ENCODE peak calls at places on chromosome 7, in eight cellular contexts. Z, D, X, A, Y, P, J and U are unnamed samples. For H3K9me3, the result is how much of the 10 kb centered on the place peaks cover.

GRCh38 chr7:48718731-48719387 is 205.5 kb upstream of the CDC14C start:
- DNase-seq in Z (no peak), D (no peak), X (no peak), A (no peak), Y (no peak), P (no peak), J (no peak), U (no peak)

GRCh38 chr7:117731455-117731854 is 141.8 kb downstream of the CTTNBP2 start:
- DNase-seq in Z (no peak), D (no peak), X (no peak), A (peak), Y (no peak), P (no peak), J (no peak), U (no peak)

GRCh38 chr7:3300221-3300650 is 816 bp upstream of the SDK1 start:
- DNase-seq in Z (no peak), D (peak), X (peak), A (peak), Y (no peak), P (peak), J (no peak), U (no peak)

GRCh38 chr7:26368542-26368941 is 76.9 kb downstream of the SNX10 start:
- DNase-seq in Z (no peak), D (no peak), X (no peak), A (peak), Y (no peak), P (no peak), J (no peak), U (no peak)

GRCh38 chr7:911791-912480 is 35.6 kb downstream of the GET4 start:
- DNase-seq in Z (no peak), D (no peak), X (no peak), A (no peak), Y (no peak), P (no peak), J (no peak), U (peak)

GRCh38 chr7:151632750-151633515 is 113.2 kb upstream of the RHEB start:
- DNase-seq in Z (no peak), D (peak), X (peak), A (peak), Y (peak), P (peak), J (peak), U (peak)

GRCh38 chr7:13540429-13540828 is 449.0 kb downstream of the ETV1 start:
- DNase-seq in Z (peak), D (no peak), X (no peak), A (peak), Y (no peak), P (no peak), J (no peak), U (no peak)

GRCh38 chr7:28052933-28053332 is 127.7 kb downstream of the JAZF1 start:
- DNase-seq in Z (no peak), D (no peak), X (no peak), A (peak), Y (no peak), P (no peak), J (no peak), U (no peak)

GRCh38 chr7:904847-905246 is 28.5 kb downstream of the GET4 start:
- DNase-seq in Z (no peak), D (no peak), X (no peak), A (peak), Y (no peak), P (no peak), J (no peak), U (no peak)

GRCh38 chr7:74398426-74398825 is 55.3 kb upstream of the GTF2IRD1 start:
- DNase-seq in Z (no peak), D (no peak), X (no peak), A (no peak), Y (no peak), P (no peak), J (no peak), U (peak)

GRCh38 chr7:48161407-48162125 is 9.7 kb upstream of the ABCA13 start:
- DNase-seq in Z (no peak), D (no peak), X (no peak), A (peak), Y (no peak), P (no peak), J (no peak), U (no peak)

GRCh38 chr7:30143748-30144251 is 9.0 kb downstream of the MTURN start:
- DNase-seq in Z (no peak), D (no peak), X (no peak), A (peak), Y (no peak), P (no peak), J (no peak), U (no peak)

GRCh38 chr7:20141666-20142065 is 75.5 kb downstream of the MACC1 start:
- DNase-seq in Z (no peak), D (no peak), X (no peak), A (peak), Y (no peak), P (no peak), J (no peak), U (no peak)

GRCh38 chr7:142887282-142888015 is 1.9 kb upstream of the TRPV6 start:
- DNase-seq in Z (no peak), D (no peak), X (no peak), A (no peak), Y (peak), P (no peak), J (peak), U (no peak)

GRCh38 chr7:66464059-66464458 is 164.6 kb upstream of the KCTD7 start:
- DNase-seq in Z (no peak), D (no peak), X (no peak), A (no peak), Y (no peak), P (no peak), J (no peak), U (no peak)

GRCh38 chr7:37901236-37901827 is 15.3 kb downstream of the SFRP4 start:
- DNase-seq in Z (no peak), D (no peak), X (peak), A (peak), Y (no peak), P (no peak), J (no peak), U (no peak)

GRCh38 chr7:85564861-85565630 is 378.2 kb upstream of the SEMA3D start:
- DNase-seq in Z (no peak), D (no peak), X (no peak), A (peak), Y (no peak), P (no peak), J (no peak), U (no peak)

GRCh38 chr7:12296051-12296570 is 85.0 kb downstream of the TMEM106B start:
- DNase-seq in Z (no peak), D (no peak), X (no peak), A (no peak), Y (no peak), P (no peak), J (no peak), U (no peak)

GRCh38 chr7:96826089-96826488 is 116.4 kb upstream of the SEM1 start:
- DNase-seq in Z (no peak), D (peak), X (no peak), A (no peak), Y (no peak), P (no peak), J (no peak), U (no peak)

GRCh38 chr7:7178081-7178480 is 4.3 kb upstream of the C1GALT1 start:
- DNase-seq in Z (no peak), D (no peak), X (no peak), A (no peak), Y (no peak), P (no peak), J (no peak), U (no peak)

GRCh38 chr7:69403169-69403568 is 195.1 kb upstream of the AUTS2 start:
- DNase-seq in Z (no peak), D (peak), X (peak), A (no peak), Y (no peak), P (no peak), J (no peak), U (no peak)

GRCh38 chr7:1981201-1981877 is 251.4 kb downstream of the MAD1L1 start:
- DNase-seq in Z (no peak), D (no peak), X (no peak), A (no peak), Y (no peak), P (peak), J (peak), U (peak)

GRCh38 chr7:151452680-151453325 is 12.9 kb upstream of the CRYGN start:
- DNase-seq in Z (no peak), D (no peak), X (no peak), A (no peak), Y (no peak), P (no peak), J (peak), U (no peak)

GRCh38 chr7:2405601-2406345 is 2.4 kb downstream of the CHST12 start:
- DNase-seq in Z (no peak), D (peak), X (no peak), A (no peak), Y (no peak), P (no peak), J (no peak), U (no peak)

GRCh38 chr7:138092486-138093028 is 16.3 kb downstream of the AKR1D1 start:
- DNase-seq in Z (no peak), D (no peak), X (no peak), A (no peak), Y (no peak), P (no peak), J (no peak), U (no peak)

GRCh38 chr7:106111671-106112117 is 418 bp downstream of the SYPL1 start:
- DNase-seq in Z (peak), D (peak), X (peak), A (no peak), Y (peak), P (peak), J (peak), U (peak)

GRCh38 chr7:19772323-19772722 is 1.1 kb downstream of the TMEM196 start:
- DNase-seq in Z (no peak), D (no peak), X (peak), A (no peak), Y (no peak), P (no peak), J (no peak), U (no peak)

GRCh38 chr7:85068796-85069195 is 118.1 kb downstream of the SEMA3D start:
- DNase-seq in Z (no peak), D (no peak), X (no peak), A (peak), Y (no peak), P (no peak), J (no peak), U (no peak)

GRCh38 chr7:47528471-47528870 is 53.4 kb downstream of the TNS3 start:
- DNase-seq in Z (no peak), D (no peak), X (no peak), A (no peak), Y (no peak), P (no peak), J (no peak), U (no peak)

GRCh38 chr7:151690597-151690996 is 170.9 kb upstream of the RHEB start:
- DNase-seq in Z (no peak), D (no peak), X (no peak), A (peak), Y (no peak), P (no peak), J (no peak), U (no peak)

GRCh38 chr7:126569402-126569801 is 683.3 kb downstream of the GRM8 start:
- DNase-seq in Z (no peak), D (no peak), X (no peak), A (no peak), Y (no peak), P (no peak), J (no peak), U (no peak)

DNA sequence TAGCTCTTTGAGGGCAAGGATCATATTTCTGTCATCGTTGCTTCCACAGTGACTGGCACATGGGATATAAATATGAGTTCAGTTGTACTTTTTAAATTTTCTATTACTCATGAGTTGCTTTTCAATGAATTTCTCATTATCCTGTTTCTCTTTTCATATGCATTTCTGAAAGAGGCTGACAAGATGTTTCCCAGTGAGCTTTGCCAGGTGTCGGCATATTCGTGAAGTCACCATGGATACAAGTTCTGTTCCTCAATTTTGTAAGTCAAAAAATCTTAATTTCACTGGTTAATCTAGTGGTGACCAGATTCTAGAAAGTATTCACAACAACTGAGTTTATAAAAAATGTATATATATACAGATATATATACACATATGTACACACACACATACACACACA is 55.7 kb upstream of the GNAI1 start:
- DNase-seq in Z (no peak), D (no peak), X (no peak), A (no peak), Y (no peak), P (no peak), J (no peak), U (no peak)
- TF ChIP-seq CTCF in Z (no peak), D (no peak), X (no peak), A (no peak), Y (no peak), P (no peak), J (no peak), U (no peak)

GRCh38 chr7:158323741-158324396 is 263.8 kb downstream of the PTPRN2 start:
- DNase-seq in Z (no peak), D (no peak), X (no peak), A (no peak), Y (no peak), P (no peak), J (no peak), U (no peak)

GRCh38 chr7:158320328-158320727 is 267.3 kb downstream of the PTPRN2 start:
- DNase-seq in Z (no peak), D (no peak), X (no peak), A (no peak), Y (no peak), P (no peak), J (no peak), U (no peak)

GRCh38 chr7:158322616-158323530 is 264.8 kb downstream of the PTPRN2 start:
- DNase-seq in Z (no peak), D (no peak), X (peak), A (no peak), Y (no peak), P (no peak), J (no peak), U (no peak)

GRCh38 chr7:158321056-158321700 is 266.4 kb downstream of the PTPRN2 start:
- DNase-seq in Z (no peak), D (no peak), X (no peak), A (no peak), Y (no peak), P (no peak), J (no peak), U (no peak)

GRCh38 chr7:158321936-158322615 is 265.5 kb downstream of the PTPRN2 start:
- DNase-seq in Z (no peak), D (no peak), X (no peak), A (no peak), Y (no peak), P (no peak), J (no peak), U (no peak)
- H3K9me3 ChIP-seq in Z (half or more), D (under half), X (under half), A (half or more), Y (under half), P (under half), J (under half), U (under half)

DNA sequence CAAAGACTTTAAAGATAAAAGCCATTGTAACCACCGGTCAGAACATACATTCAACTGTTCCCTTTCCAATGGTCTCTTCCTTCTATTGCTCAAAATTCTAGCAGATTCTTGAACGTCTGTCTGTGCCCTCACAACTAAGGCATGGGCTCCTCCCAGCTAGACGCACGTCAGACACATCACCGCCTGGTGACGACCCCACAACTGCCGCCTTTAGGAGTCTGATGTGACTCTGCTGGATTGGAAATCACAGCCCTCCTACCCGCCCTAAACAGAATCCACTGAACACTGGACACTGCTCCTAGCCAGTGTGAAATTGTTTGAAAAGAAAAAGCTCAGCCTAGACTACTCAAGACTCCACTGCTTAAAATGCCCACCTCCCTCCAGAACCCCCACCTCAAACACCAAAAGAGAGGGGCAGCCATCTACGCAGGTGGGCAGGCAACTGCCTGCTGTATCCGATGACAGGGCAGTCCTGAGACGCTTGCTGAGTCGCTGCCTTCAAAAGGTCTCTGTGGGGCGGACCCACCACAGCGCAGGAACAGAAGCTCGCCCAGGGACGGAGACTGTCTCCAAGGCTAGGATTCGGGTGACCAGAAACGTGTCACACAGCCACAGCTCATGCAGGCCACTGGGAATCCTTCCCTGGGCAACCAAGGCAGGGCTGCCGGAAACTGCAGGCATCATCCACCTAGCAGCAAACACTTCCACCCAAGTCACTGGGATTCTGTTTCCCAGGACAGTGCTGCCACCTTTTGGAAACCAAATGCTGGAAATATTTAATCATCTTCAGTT is 34.7 kb downstream of the GSDME start:
- DNase-seq in Z (no peak), D (no peak), X (peak), A (no peak), Y (no peak), P (no peak), J (no peak), U (no peak)
- TF ChIP-seq CTCF in Z (peak), D (peak), X (peak), A (no peak), Y (no peak), P (peak), J (peak), U (no peak)

DNA sequence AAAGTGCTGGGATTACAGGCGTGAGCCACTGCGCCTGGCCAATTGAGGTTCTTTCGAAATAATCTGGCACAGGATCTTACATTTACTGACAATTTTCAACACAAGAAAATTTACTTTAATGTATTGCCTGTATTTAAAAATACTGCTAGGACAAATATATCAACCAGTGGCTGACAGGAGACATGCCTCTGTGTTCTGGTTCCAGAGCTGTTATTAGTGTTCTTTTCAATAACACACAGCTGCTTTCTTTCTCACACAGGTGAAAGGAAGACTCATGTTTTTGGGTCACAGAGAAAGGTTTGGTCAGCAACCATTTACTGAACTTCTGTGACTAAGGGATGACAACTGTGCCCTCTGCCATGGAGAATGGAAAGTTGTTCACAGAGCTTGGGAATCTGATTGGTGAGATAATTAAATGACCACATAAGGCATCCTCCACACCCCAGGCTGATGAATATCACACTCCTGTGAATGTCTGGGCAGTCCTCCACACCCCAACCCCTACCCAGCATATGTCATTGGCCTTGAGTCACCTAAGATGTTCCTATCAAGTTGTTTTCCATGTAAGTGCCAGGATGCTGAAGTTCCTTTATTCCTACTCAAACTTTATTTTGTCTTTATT is 180.1 kb downstream of the RAPGEF5 start:
- DNase-seq in Z (no peak), D (no peak), X (no peak), A (no peak), Y (no peak), P (no peak), J (no peak), U (no peak)
- H3K9me3 ChIP-seq in Z (under half), D (under half), X (under half), A (under half), Y (under half), P (under half), J (under half), U (under half)

GRCh38 chr7:100547872-100548271 is 8.9 kb downstream of the AGFG2 start:
- DNase-seq in Z (no peak), D (peak), X (no peak), A (no peak), Y (no peak), P (peak), J (no peak), U (no peak)
- TF ChIP-seq CTCF in Z (no peak), D (no peak), X (no peak), A (no peak), Y (no peak), P (no peak), J (no peak), U (no peak)

GRCh38 chr7:158463317-158463716 is 124.3 kb downstream of the PTPRN2 start:
- DNase-seq in Z (no peak), D (no peak), X (no peak), A (no peak), Y (no peak), P (no peak), J (no peak), U (no peak)
- H3K9me3 ChIP-seq in Z (under half), D (under half), X (under half), A (under half), Y (under half), P (under half), J (under half), U (under half)

GRCh38 chr7:34596887-34597286 is 61.1 kb upstream of the NPSR1 start:
- DNase-seq in Z (no peak), D (no peak), X (peak), A (no peak), Y (no peak), P (no peak), J (no peak), U (no peak)
- TF ChIP-seq CTCF in Z (no peak), D (no peak), X (peak), A (peak), Y (no peak), P (peak), J (peak), U (no peak)

DNA sequence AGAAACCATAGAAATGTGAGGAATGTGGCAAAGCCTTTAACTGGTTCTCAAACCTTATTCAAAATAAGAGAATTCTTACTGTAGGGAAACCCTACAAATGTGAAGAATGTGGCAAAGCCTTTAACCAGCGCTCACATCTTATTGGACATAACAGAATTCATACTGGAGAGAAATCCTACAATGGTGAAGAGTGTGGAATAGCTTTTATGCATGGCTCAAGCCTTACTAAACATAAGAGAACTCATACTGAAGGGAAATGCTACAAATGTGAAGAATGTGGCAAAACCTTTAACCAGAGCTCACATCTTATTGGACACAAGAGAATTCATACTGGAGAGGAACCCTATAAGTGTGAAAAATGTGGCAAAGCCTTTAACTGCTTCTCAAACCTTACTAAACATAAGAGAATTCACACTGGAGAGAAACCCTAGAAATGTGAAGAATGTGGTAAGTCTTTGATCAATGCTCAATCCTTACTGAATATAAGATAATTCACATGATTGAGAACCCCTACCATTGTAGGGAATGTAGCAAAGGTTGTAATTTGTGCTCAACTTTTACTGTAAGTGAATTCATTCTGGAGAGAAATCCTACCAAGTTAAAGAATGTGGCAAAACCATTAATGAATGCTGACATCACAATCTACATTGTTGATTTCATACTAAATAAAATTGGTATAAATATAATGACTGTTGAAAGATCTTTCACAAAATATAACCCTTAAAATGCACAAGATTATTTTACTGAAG is 142.5 kb upstream of the ZNF479 start:
- DNase-seq in Z (no peak), D (no peak), X (no peak), A (no peak), Y (no peak), P (no peak), J (no peak), U (no peak)
- H3K9me3 ChIP-seq in Z (under half), D (under half), X (half or more), A (under half), Y (half or more), P (under half), J (under half), U (half or more)